ENCODE peak calls at places on chromosomes 11 and 22, in four cellular contexts. Z is WTC11, S is K562, D is HepG2. E is an unnamed sample.

GRCh38 chr22:16807109-16807508 is 18.1 kb downstream of the XKR3 start:
- DNase-seq in Z (no peak), S (no peak), D (no peak), E (no peak)

GRCh38 chr11:128271401-128271800 is 316.0 kb downstream of the ETS1 start:
- DNase-seq in Z (no peak), S (no peak), D (no peak), E (no peak)

GRCh38 chr22:42799462-42800405 is 57.3 kb downstream of the ARFGAP3 start:
- DNase-seq in Z (no peak), S (peak), D (no peak), E (no peak)

GRCh38 chr22:46900549-46900948 is 138.1 kb downstream of the TBC1D22A start:
- DNase-seq in Z (no peak), S (no peak), D (no peak), E (no peak)

GRCh38 chr22:19822301-19823117 is 32.2 kb downstream of the GNB1L start:
- DNase-seq in Z (no peak), S (no peak), D (no peak), E (no peak)

GRCh38 chr11:8262552-8263108 is 1.0 kb downstream of the LMO1 start:
- DNase-seq in Z (peak), S (no peak), D (no peak), E (peak)

GRCh38 chr11:125797641-125798040 is 9.7 kb downstream of the PATE3 start:
- DNase-seq in Z (peak), S (no peak), D (no peak), E (no peak)

GRCh38 chr11:83194284-83195175 is 1.0 kb downstream of the ANKRD42 start:
- DNase-seq in Z (peak), S (peak), D (peak), E (peak)

GRCh38 chr11:65624931-65625627 is 9.5 kb downstream of the PCNX3 start:
- DNase-seq in Z (no peak), S (no peak), D (no peak), E (no peak)

GRCh38 chr11:35812850-35813249 is 131.0 kb upstream of the LDLRAD3 start:
- DNase-seq in Z (no peak), S (no peak), D (no peak), E (no peak)

GRCh38 chr11:17760102-17761029 is 25.8 kb downstream of the KCNC1 start:
- DNase-seq in Z (peak), S (peak), D (peak), E (peak)
- TF ChIP-seq ELF4 in Z (no peak), S (no peak), D (no peak), E (no peak)

GRCh38 chr11:47391077-47391583 is 12.8 kb upstream of the SPI1 start:
- DNase-seq in Z (no peak), S (no peak), D (no peak), E (no peak)

GRCh38 chr11:47390084-47390760 is 11.9 kb upstream of the SPI1 start:
- DNase-seq in Z (no peak), S (no peak), D (no peak), E (no peak)

GRCh38 chr11:47389577-47390072 is 11.3 kb upstream of the SPI1 start:
- DNase-seq in Z (no peak), S (no peak), D (no peak), E (no peak)

GRCh38 chr11:47387944-47388696 is 9.8 kb upstream of the SPI1 start:
- DNase-seq in Z (no peak), S (no peak), D (no peak), E (no peak)

DNA sequence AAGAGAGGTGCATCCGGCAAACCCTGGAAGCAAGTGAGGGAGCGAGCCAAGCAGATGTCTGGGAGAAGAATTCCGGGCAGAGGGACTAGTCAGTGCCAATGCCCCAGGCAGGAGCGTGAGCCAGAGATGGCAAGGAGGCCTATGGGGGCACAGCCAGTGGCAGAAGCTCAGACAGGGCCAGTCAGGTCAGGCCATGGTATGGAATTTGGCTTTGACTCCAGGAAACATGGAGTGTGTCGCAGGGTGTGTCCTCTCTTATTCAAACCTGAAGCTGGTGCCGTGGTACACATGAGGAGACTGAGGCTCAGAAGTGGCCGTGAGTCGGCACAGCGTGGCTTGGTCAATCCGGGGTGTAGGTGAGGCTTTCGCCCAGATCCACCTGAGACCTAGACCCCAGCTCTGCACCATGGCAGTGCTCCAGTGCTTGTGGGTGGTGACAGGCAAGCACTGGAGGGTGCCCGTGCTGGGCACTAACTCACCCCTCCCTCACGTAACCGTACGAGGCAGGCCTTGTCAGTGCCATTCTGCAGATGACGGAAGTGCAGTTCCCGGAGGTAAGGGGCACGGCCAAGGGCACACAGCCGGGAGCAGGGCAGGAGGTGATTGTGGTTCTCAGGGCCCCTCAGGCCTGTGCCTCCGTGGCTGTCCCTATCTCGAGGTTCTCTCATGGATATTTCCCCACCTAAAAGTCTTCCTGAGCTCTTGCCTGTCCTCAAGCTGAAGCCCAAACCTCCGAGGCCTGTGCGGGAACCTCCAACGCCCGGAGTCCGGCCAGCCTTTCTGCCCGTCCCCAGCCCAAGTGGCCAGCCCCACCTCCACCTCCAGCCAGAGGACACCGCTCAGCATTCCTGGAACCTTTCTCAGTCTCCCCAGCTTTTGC is 10.6 kb upstream of the SPI1 start:
- DNase-seq in Z (no peak), S (no peak), D (no peak), E (no peak)
- TF ChIP-seq ELF4 in Z (no peak), S (no peak), D (no peak), E (no peak)

GRCh38 chr11:112599861-112600533 is 339.3 kb upstream of the PLET1 start:
- DNase-seq in Z (no peak), S (no peak), D (no peak), E (no peak)
- TF ChIP-seq ELF4 in Z (no peak), S (no peak), D (no peak), E (no peak)

GRCh38 chr11:72683782-72684200 is 9.6 kb upstream of the PDE2A start:
- DNase-seq in Z (peak), S (peak), D (peak), E (peak)

GRCh38 chr11:72685560-72686480 is 11.6 kb upstream of the PDE2A start:
- DNase-seq in Z (no peak), S (no peak), D (no peak), E (no peak)

GRCh38 chr11:72686639-72687215 is 12.5 kb upstream of the PDE2A start:
- DNase-seq in Z (no peak), S (no peak), D (no peak), E (no peak)

GRCh38 chr11:72682238-72682872 is 8.1 kb upstream of the PDE2A start:
- DNase-seq in Z (no peak), S (no peak), D (no peak), E (no peak)

GRCh38 chr11:72684236-72684912 is 10.2 kb upstream of the PDE2A start:
- DNase-seq in Z (peak), S (peak), D (peak), E (peak)
- TF ChIP-seq ELF4 in Z (no peak), S (no peak), D (no peak), E (no peak)

GRCh38 chr11:2325719-2326118 is 23.9 kb downstream of the TSPAN32 start:
- DNase-seq in Z (no peak), S (no peak), D (no peak), E (no peak)
- TF ChIP-seq ELF4 in Z (no peak), S (no peak), D (no peak), E (no peak)

GRCh38 chr11:62591448-62592215 is at the start of gene TUT1:
- DNase-seq in Z (peak), S (peak), D (peak), E (peak)
- TF ChIP-seq ELF4 in Z (no peak), S (peak), D (peak), E (peak)